ENCODE peak calls at places on chromosomes 7 and 10, in four cellular contexts. H is cardiac fibroblast, Q is transverse colon, K is IMR-90. F is an unnamed sample.

GRCh38 chr7:36661135-36661840 is 63.0 kb downstream of the AOAH start:
- DNase-seq in Q (peak; percentile 58), H (no peak), K (peak; percentile 26), F (peak; percentile 71)

GRCh38 chr7:2629740-2630681 is 1.8 kb upstream of the TTYH3 start:
- DNase-seq in Q (peak; percentile 83), H (peak; percentile 31), K (peak; percentile 39), F (peak; percentile 52)

GRCh38 chr10:1398626-1399410 is 338.5 kb downstream of the ADARB2 start:
- DNase-seq in Q (no peak), K (no peak), H (no peak), F (no peak)

GRCh38 chr10:30840386-30841074 is 191.1 kb downstream of the ZNF438 start:
- DNase-seq in K (peak; percentile 31), H (no peak), Q (no peak), F (no peak)

GRCh38 chr7:47327698-47328391 is 254.1 kb downstream of the TNS3 start:
- DNase-seq in K (peak; percentile 81), H (peak; percentile 81), Q (peak; percentile 79), F (peak; percentile 61)

GRCh38 chr7:134605978-134606923 is 40.4 kb upstream of the BPGM start:
- DNase-seq in H (peak; percentile 80), Q (peak; percentile 61), K (peak; percentile 67), F (peak; percentile 66)

GRCh38 chr7:24842449-24843241 is 85.4 kb upstream of the GSDME start:
- DNase-seq in K (no peak), H (peak; percentile 72), Q (no peak), F (no peak)

GRCh38 chr10:122298206-122298597 is 27.1 kb downstream of the BTBD16 start:
- DNase-seq in Q (no peak), H (no peak), K (no peak), F (no peak)

GRCh38 chr10:28304032-28304571 is 1.2 kb upstream of the MPP7 start:
- DNase-seq in K (no peak), Q (no peak), H (no peak), F (no peak)

GRCh38 chr10:28305551-28305950 is 2.7 kb upstream of the MPP7 start:
- DNase-seq in K (no peak), H (no peak), Q (no peak), F (no peak)

GRCh38 chr10:28300027-28300426 is 2.8 kb downstream of the MPP7 start:
- DNase-seq in Q (no peak), K (no peak), H (no peak), F (peak; percentile 24)

GRCh38 chr10:28302012-28302667 is 724 bp downstream of the MPP7 start:
- DNase-seq in H (peak; percentile 46), Q (peak; percentile 14), K (no peak), F (peak; percentile 56)

GRCh38 chr10:28302668-28303488 is at the start of gene MPP7:
- DNase-seq in Q (peak; percentile 95), K (peak; percentile 98), H (peak; percentile 98), F (peak; percentile 99)
- TF ChIP-seq CTCF in Q (peak; percentile 63), K (peak; percentile 27), H (peak; percentile 4), F (peak; percentile 29)

DNA sequence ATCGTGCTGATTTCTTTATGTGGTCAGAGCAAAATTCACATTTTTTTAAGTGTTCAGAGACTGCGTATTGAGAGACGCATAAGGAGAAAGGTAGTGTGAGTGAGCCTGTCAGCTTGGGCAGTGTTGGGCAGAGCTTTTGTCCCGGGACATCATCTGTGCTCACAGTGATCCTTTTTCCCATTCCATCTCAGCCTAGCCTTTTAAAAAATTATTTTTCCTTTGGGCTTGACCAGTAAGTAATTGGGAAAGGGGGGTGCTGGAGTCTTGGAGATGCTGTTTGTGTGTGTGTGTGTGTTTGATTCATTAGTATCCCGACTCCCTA is 1.5 kb downstream of the NRF1 start:
- DNase-seq in H (no peak), K (no peak), Q (no peak), F (no peak)
- TF ChIP-seq CTCF in H (no peak), K (no peak), Q (no peak), F (no peak)

DNA sequence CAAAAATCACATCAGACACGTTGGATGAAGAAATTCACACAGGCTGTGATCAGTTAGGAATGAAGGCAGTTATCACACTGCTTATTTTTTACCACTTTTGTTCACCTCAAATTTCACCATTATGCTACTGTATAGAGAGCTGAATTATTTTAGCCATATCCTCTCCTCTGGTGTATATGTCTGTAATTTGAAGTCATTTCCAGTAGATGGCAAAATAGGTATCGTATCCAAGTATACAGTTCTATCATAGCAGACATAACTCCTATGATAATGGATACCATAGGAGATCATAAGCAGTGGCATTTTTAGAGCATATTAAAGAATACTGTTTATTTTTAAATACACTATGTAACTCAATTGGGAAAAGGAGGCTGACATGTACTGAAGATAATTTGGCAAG is 909.7 kb downstream of the DNAJB9 start:
- DNase-seq in H (no peak), Q (no peak), K (no peak), F (peak; percentile 0)
- TF ChIP-seq CTCF in H (no peak), Q (no peak), K (no peak), F (no peak)

GRCh38 chr7:69868921-69869320 is 270.6 kb downstream of the AUTS2 start:
- DNase-seq in H (no peak), Q (no peak), K (no peak), F (no peak)

GRCh38 chr7:69873512-69873911 is 275.2 kb downstream of the AUTS2 start:
- DNase-seq in K (no peak), Q (no peak), H (no peak), F (no peak)

GRCh38 chr7:69871886-69872592 is 273.8 kb downstream of the AUTS2 start:
- DNase-seq in K (no peak), Q (no peak), H (no peak), F (no peak)

GRCh38 chr7:69871213-69871885 is 273.1 kb downstream of the AUTS2 start:
- DNase-seq in K (peak; percentile 36), Q (no peak), H (peak; percentile 86), F (peak; percentile 0)
- TF ChIP-seq CTCF in K (no peak), Q (no peak), H (no peak), F (no peak)

GRCh38 chr7:1329966-1330915 is 97.6 kb downstream of the UNCX start:
- DNase-seq in Q (no peak), K (no peak), H (no peak), F (no peak)

GRCh38 chr7:1331576-1332467 is 99.2 kb downstream of the UNCX start:
- DNase-seq in H (no peak), K (no peak), Q (no peak), F (no peak)

GRCh38 chr7:1326511-1326785 is 93.8 kb downstream of the UNCX start:
- DNase-seq in H (no peak), K (no peak), Q (no peak), F (no peak)

GRCh38 chr7:1329261-1329660 is 96.6 kb downstream of the UNCX start:
- DNase-seq in H (no peak), Q (no peak), K (no peak), F (no peak)

DNA sequence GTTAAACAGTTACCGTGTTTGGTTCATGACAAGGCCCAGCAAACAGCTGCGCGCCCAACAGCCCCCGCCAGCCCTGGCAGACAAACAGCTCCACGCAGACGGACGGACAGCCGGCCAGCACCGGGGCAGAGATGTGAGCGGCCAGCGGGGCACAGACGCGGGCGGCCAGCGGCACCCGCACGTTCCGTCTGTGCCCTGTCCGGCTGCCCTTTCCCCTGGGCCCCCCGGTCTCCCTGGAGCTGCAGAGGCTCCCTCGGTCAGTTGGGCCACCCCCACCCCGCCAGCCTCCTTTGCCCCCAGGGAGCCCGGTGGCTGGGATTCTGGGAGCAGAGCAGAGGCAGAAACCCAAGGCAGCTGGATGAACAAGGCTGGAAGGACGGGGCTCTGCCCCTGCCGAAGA is 98.4 kb downstream of the UNCX start:
- DNase-seq in Q (no peak), K (no peak), H (no peak), F (no peak)
- TF ChIP-seq CTCF in Q (no peak), K (no peak), H (no peak), F (no peak)

GRCh38 chr7:150404785-150405583 is 25.9 kb downstream of the ZNF775 start:
- DNase-seq in Q (peak; percentile 92), K (peak; percentile 85), H (peak; percentile 89), F (peak; percentile 82)
- TF ChIP-seq CTCF in Q (no peak), K (peak; percentile 33), H (no peak), F (peak; percentile 21)

GRCh38 chr10:58291538-58292174 is 22.7 kb downstream of the CISD1 start:
- DNase-seq in H (peak; percentile 76), Q (no peak), K (peak; percentile 71), F (peak; percentile 69)
- TF ChIP-seq CTCF in H (peak; percentile 76), Q (peak; percentile 78), K (peak; percentile 85), F (peak; percentile 86)

GRCh38 chr10:124017729-124018128 is 75.7 kb downstream of the CHST15 start:
- DNase-seq in H (no peak), K (no peak), Q (no peak), F (no peak)
- TF ChIP-seq CTCF in H (no peak), K (no peak), Q (no peak), F (no peak)

F was measured in epithelial cell of esophagus.